ENCODE peak calls at places on chromosomes 11 and 22, in six cellular contexts. C is sigmoid colon, A is stomach, K is A549, Y is ovary, H is K562. S is an unnamed sample. For H3K4me1, the result is how much of the 10 kb centered on the place peaks cover.

GRCh38 chr11:33290319-33290718 is 33.1 kb downstream of the HIPK3 start:
- DNase-seq in C (no peak), K (no peak), A (no peak), Y (no peak), H (no peak), S (no peak)

GRCh38 chr22:36156515-36157419 is 3.8 kb downstream of the APOL3 start:
- DNase-seq in K (no peak), A (peak), H (peak), Y (peak), C (peak), S (peak)

GRCh38 chr11:369336-370018 is at the start of gene B4GALNT4:
- DNase-seq in Y (peak), C (no peak), K (no peak), H (peak), A (no peak), S (no peak)

GRCh38 chr11:105862736-105863367 is 159.2 kb downstream of the MSANTD4 start:
- DNase-seq in C (no peak), A (no peak), H (no peak), K (peak), Y (no peak), S (no peak)

GRCh38 chr11:69083531-69084247 is 35.0 kb downstream of the TPCN2 start:
- DNase-seq in A (no peak), H (no peak), C (no peak), Y (no peak), K (no peak), S (no peak)

GRCh38 chr11:33329705-33330329 is 72.6 kb downstream of the HIPK3 start:
- DNase-seq in A (peak), C (peak), Y (no peak), H (peak), K (peak), S (peak)

GRCh38 chr22:49671331-49672012 is 156.2 kb downstream of the BRD1 start:
- DNase-seq in A (peak), K (no peak), C (no peak), Y (no peak), H (no peak), S (no peak)

GRCh38 chr11:118916842-118917388 is 8.8 kb downstream of the BCL9L start:
- DNase-seq in H (no peak), Y (peak), C (peak), A (no peak), K (peak), S (peak)

GRCh38 chr11:125167954-125168821 is 3.6 kb downstream of the PKNOX2 start:
- DNase-seq in C (no peak), K (no peak), A (peak), H (no peak), Y (no peak), S (no peak)

GRCh38 chr11:111438846-111439520 is 59.9 kb upstream of the POU2AF1 start:
- DNase-seq in K (no peak), Y (no peak), H (no peak), A (no peak), C (peak), S (peak)

GRCh38 chr11:7300281-7300680 is 48.6 kb downstream of the SYT9 start:
- DNase-seq in A (no peak), K (no peak), Y (no peak), C (no peak), H (no peak), S (no peak)

GRCh38 chr11:66189031-66189745 is 79.3 kb upstream of the RAB1B start:
- DNase-seq in H (no peak), Y (no peak), C (no peak), A (no peak), K (peak), S (no peak)

GRCh38 chr22:28237092-28237491 is 318.0 kb upstream of the PITPNB start:
- DNase-seq in Y (no peak), H (no peak), A (no peak), K (no peak), C (no peak), S (no peak)

GRCh38 chr11:69352715-69353325 is 58.9 kb downstream of the MYEOV start:
- DNase-seq in H (no peak), A (peak), K (peak), C (no peak), Y (no peak), S (peak)

GRCh38 chr11:76235233-76236091 is 29.2 kb upstream of the WNT11 start:
- DNase-seq in A (peak), C (peak), H (peak), K (peak), Y (peak), S (peak)

GRCh38 chr11:102564110-102564509 is 33.6 kb upstream of the MMP7 start:
- DNase-seq in K (peak), H (peak), Y (no peak), A (no peak), C (no peak), S (no peak)

GRCh38 chr11:69307871-69308381 is 14.0 kb downstream of the MYEOV start:
- DNase-seq in Y (no peak), H (no peak), K (no peak), A (no peak), C (peak), S (no peak)

GRCh38 chr11:100578966-100579365 is 108.1 kb upstream of the ARHGAP42 start:
- DNase-seq in Y (no peak), C (no peak), A (no peak), H (no peak), K (no peak), S (no peak)

GRCh38 chr11:75639752-75640151 is 29.1 kb downstream of the MAP6 start:
- DNase-seq in K (no peak), C (peak), Y (peak), H (peak), A (peak), S (peak)

GRCh38 chr11:77375114-77375513 is 73.6 kb upstream of the GDPD4 start:
- DNase-seq in C (no peak), H (no peak), Y (no peak), A (no peak), K (no peak), S (no peak)

GRCh38 chr11:35621620-35622019 is 3.4 kb downstream of the FJX1 start:
- DNase-seq in H (no peak), K (no peak), A (no peak), C (no peak), Y (no peak), S (no peak)

GRCh38 chr11:85440273-85440672 is 186.9 kb downstream of the DLG2 start:
- DNase-seq in A (no peak), K (no peak), Y (no peak), C (no peak), H (no peak), S (no peak)

GRCh38 chr22:48808038-48808960 is 1019.4 kb downstream of the BRD1 start:
- DNase-seq in A (no peak), H (no peak), C (no peak), Y (no peak), K (no peak), S (no peak)

GRCh38 chr11:61972796-61973602 is 5.6 kb upstream of the FTH1 start:
- DNase-seq in K (peak), H (peak), A (no peak), C (no peak), Y (peak), S (no peak)

GRCh38 chr22:27719033-27719341 is 82.6 kb downstream of the MN1 start:
- DNase-seq in H (no peak), C (no peak), K (no peak), Y (no peak), A (no peak), S (no peak)

GRCh38 chr11:100830295-100830694 is 143.2 kb downstream of the ARHGAP42 start:
- DNase-seq in K (no peak), A (peak), H (no peak), C (no peak), Y (no peak), S (no peak)

GRCh38 chr11:3796346-3796745 is 1.0 kb downstream of the NUP98 start:
- DNase-seq in A (no peak), K (no peak), H (no peak), Y (no peak), C (no peak), S (no peak)

GRCh38 chr11:115682101-115682500 is 177.9 kb upstream of the CADM1 start:
- DNase-seq in C (peak), K (no peak), Y (no peak), A (no peak), H (no peak), S (no peak)

GRCh38 chr11:69010361-69010891 is 2.6 kb downstream of the MRGPRF start:
- DNase-seq in K (no peak), A (no peak), C (peak), Y (no peak), H (no peak), S (no peak)

GRCh38 chr11:74442601-74443000 is 24.7 kb downstream of the KCNE3 start:
- DNase-seq in Y (no peak), K (peak), H (no peak), C (no peak), A (no peak), S (no peak)

GRCh38 chr11:92180664-92181251 is 43.9 kb upstream of the FAT3 start:
- DNase-seq in Y (no peak), K (no peak), C (no peak), H (no peak), A (no peak), S (no peak)

GRCh38 chr11:86938900-86939880 is 16.0 kb downstream of the FZD4 start:
- DNase-seq in A (no peak), C (no peak), H (peak), Y (no peak), K (peak), S (no peak)

GRCh38 chr11:100682247-100682969 is 4.7 kb upstream of the ARHGAP42 start:
- DNase-seq in Y (no peak), K (peak), C (no peak), H (no peak), A (no peak), S (no peak)

GRCh38 chr22:43829904-43830851 is 18.1 kb upstream of the EFCAB6 start:
- DNase-seq in K (no peak), Y (no peak), A (no peak), C (peak), H (no peak), S (no peak)

GRCh38 chr22:43829448-43829821 is 17.3 kb upstream of the EFCAB6 start:
- DNase-seq in H (no peak), K (no peak), C (peak), A (no peak), Y (no peak), S (no peak)

GRCh38 chr22:43827926-43828710 is 16.0 kb upstream of the EFCAB6 start:
- DNase-seq in C (peak), Y (no peak), A (peak), H (no peak), K (peak), S (no peak)

GRCh38 chr22:43827336-43827735 is 15.2 kb upstream of the EFCAB6 start:
- DNase-seq in H (no peak), A (no peak), Y (no peak), C (no peak), K (no peak), S (no peak)

DNA sequence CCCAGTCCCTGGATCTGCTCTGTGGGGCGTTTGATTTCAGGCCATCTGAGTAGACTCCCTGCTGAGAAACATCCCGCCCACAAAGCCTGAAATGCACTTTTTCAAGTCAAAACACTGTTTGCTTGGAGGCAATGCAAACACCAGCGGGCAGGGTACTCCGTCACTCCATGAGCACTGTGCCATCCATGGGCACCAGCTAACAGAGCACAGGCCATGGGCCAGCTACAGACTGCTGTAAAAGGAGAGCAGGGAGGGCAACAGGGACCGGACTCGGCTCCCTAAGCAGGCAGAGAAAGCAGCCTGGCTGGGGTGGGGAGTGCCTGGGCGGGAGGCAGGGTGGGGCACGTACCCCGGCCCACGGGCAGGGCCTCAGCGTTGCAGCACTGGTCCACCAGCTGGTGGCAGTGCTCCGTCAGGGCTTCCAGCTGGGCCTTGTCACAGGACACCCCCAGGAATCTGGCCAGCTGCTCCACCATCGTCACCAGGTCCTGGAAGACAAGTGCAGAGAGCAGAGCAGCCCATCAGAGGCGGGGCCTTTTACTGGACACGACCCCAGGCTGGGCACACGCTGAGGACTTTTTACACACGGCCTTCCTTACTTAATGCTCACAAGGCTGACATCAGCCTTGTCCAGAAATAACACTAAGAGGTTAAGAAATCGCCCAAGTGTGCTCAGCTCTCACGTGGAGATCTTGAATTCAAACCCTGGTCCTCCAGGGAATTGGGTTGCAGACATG is 16.8 kb upstream of the EFCAB6 start:
- DNase-seq in Y (peak), K (peak), C (peak), A (no peak), H (no peak), S (no peak)
- TF ChIP-seq EP300 in Y (no peak), K (no peak), C (no peak), A (no peak), H (no peak), S (no peak)

GRCh38 chr11:2138436-2139117 is 612 bp downstream of the IGF2 start:
- DNase-seq in K (no peak), A (no peak), H (no peak), C (no peak), Y (peak), S (no peak)

GRCh38 chr11:2138075-2138435 is 1.1 kb downstream of the IGF2 start:
- DNase-seq in H (no peak), K (no peak), C (no peak), Y (no peak), A (no peak), S (no peak)

GRCh38 chr11:2136952-2137201 is 2.3 kb downstream of the IGF2 start:
- DNase-seq in C (no peak), H (no peak), A (no peak), Y (no peak), K (no peak), S (no peak)

GRCh38 chr11:2136209-2136951 is 2.8 kb downstream of the IGF2 start:
- DNase-seq in A (no peak), Y (no peak), C (no peak), H (no peak), K (no peak), S (no peak)

GRCh38 chr11:2137202-2138071 is 1.8 kb downstream of the IGF2 start:
- DNase-seq in Y (peak), C (no peak), H (peak), K (peak), A (peak), S (peak)
- TF ChIP-seq POLR2A in Y (no peak), C (no peak), H (no peak), K (no peak), A (no peak), S (no peak)

GRCh38 chr22:46042786-46043185 is 65.8 kb upstream of the WNT7B start:
- DNase-seq in A (peak), C (peak), H (no peak), Y (peak), K (no peak), S (no peak)

GRCh38 chr22:46045459-46046298 is 68.7 kb upstream of the WNT7B start:
- DNase-seq in A (peak), K (no peak), Y (peak), C (peak), H (no peak), S (peak)

GRCh38 chr22:46043339-46043738 is 66.4 kb upstream of the WNT7B start:
- DNase-seq in A (peak), C (peak), H (no peak), Y (peak), K (no peak), S (no peak)

GRCh38 chr22:46044718-46045458 is 67.9 kb upstream of the WNT7B start:
- DNase-seq in A (peak), H (no peak), K (no peak), C (peak), Y (no peak), S (peak)

GRCh38 chr22:46043816-46044717 is 67.1 kb upstream of the WNT7B start:
- DNase-seq in Y (peak), K (no peak), C (peak), A (peak), H (no peak), S (peak)
- H3K4me1 ChIP-seq in Y (under half), K (under half), C (under half), A (half or more), H (under half), S (under half)

GRCh38 chr11:14237333-14237988 is 121.5 kb downstream of the RRAS2 start:
- DNase-seq in A (no peak), C (no peak), Y (no peak), K (no peak), H (no peak), S (peak)

GRCh38 chr11:14232652-14233051 is 126.3 kb downstream of the RRAS2 start:
- DNase-seq in H (peak), Y (no peak), A (no peak), C (no peak), K (peak), S (no peak)

GRCh38 chr11:14230407-14230806 is 128.6 kb downstream of the RRAS2 start:
- DNase-seq in K (no peak), A (no peak), C (no peak), H (no peak), Y (no peak), S (no peak)

GRCh38 chr11:14234446-14234845 is 124.5 kb downstream of the RRAS2 start:
- DNase-seq in K (no peak), H (no peak), A (no peak), C (no peak), Y (no peak), S (no peak)

DNA sequence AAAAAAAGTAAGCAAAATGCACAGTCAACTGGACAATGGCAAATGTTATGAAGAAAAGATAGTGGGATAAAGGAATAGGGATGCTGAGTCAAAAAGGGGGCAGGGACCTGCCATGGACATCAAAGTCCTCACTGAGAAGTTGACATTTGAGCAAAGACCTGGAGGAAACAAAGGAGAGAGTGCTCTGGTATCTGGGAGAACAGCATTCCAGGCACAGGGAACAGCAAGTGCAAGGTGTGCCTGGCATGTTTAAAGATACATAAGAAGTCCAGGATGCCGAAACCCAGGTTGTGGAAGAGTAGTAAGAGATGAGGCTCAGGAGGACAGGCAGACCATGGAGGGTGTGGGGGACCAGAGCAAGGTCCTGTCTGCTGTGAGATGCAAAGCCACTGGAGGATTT is 123.3 kb downstream of the RRAS2 start:
- DNase-seq in Y (no peak), C (no peak), H (no peak), A (no peak), K (no peak), S (no peak)
- TF ChIP-seq EP300 in Y (no peak), C (no peak), H (no peak), A (no peak), K (no peak), S (no peak)